ENCODE peak calls at places on chromosomes 1 and 21, in seven cellular contexts. One of them, this sample, is unnamed.

GRCh38 chr1:234647245-234647644 is 37.3 kb upstream of the IRF2BP2 start:
- DNase-seq in AG10803: no peak
- DNase-seq in left ventricle myocardium inferior: no peak
- DNase-seq in dorsolateral prefrontal cortex: no peak
- DNase-seq in psoas muscle: no peak
- DNase-seq in heart left ventricle: no peak
- DNase-seq in CD8-positive, alpha-beta T cell: no peak
- DNase-seq in this sample: no peak

GRCh38 chr21:31132574-31133242 is 94.4 kb upstream of the KRTAP19-8 start:
- DNase-seq in psoas muscle: no peak
- DNase-seq in left ventricle myocardium inferior: no peak
- DNase-seq in dorsolateral prefrontal cortex: no peak
- DNase-seq in AG10803: peak
- DNase-seq in heart left ventricle: no peak
- DNase-seq in CD8-positive, alpha-beta T cell: peak
- DNase-seq in this sample: no peak

GRCh38 chr1:221644663-221645258 is 97.1 kb downstream of the DUSP10 start:
- DNase-seq in psoas muscle: no peak
- DNase-seq in CD8-positive, alpha-beta T cell: no peak
- DNase-seq in dorsolateral prefrontal cortex: no peak
- DNase-seq in left ventricle myocardium inferior: no peak
- DNase-seq in AG10803: no peak
- DNase-seq in heart left ventricle: no peak
- DNase-seq in this sample: no peak

GRCh38 chr1:207993477-207994445 is 82.8 kb upstream of the CD34 start:
- DNase-seq in heart left ventricle: no peak
- DNase-seq in AG10803: no peak
- DNase-seq in CD8-positive, alpha-beta T cell: no peak
- DNase-seq in dorsolateral prefrontal cortex: no peak
- DNase-seq in psoas muscle: no peak
- DNase-seq in left ventricle myocardium inferior: no peak
- DNase-seq in this sample: no peak

GRCh38 chr1:248618878-248619277 is 16.0 kb downstream of the OR2T11 start:
- DNase-seq in dorsolateral prefrontal cortex: peak
- DNase-seq in heart left ventricle: peak
- DNase-seq in psoas muscle: peak
- DNase-seq in left ventricle myocardium inferior: peak
- DNase-seq in AG10803: peak
- DNase-seq in CD8-positive, alpha-beta T cell: no peak
- DNase-seq in this sample: no peak

GRCh38 chr1:117093870-117094621 is 27.5 kb downstream of the TRIM45 start:
- DNase-seq in CD8-positive, alpha-beta T cell: no peak
- DNase-seq in AG10803: peak
- DNase-seq in dorsolateral prefrontal cortex: no peak
- DNase-seq in psoas muscle: no peak
- DNase-seq in left ventricle myocardium inferior: no peak
- DNase-seq in heart left ventricle: no peak
- DNase-seq in this sample: peak

GRCh38 chr21:31537872-31538576 is 121.5 kb upstream of the SOD1 start:
- DNase-seq in left ventricle myocardium inferior: no peak
- DNase-seq in psoas muscle: no peak
- DNase-seq in AG10803: no peak
- DNase-seq in heart left ventricle: no peak
- DNase-seq in CD8-positive, alpha-beta T cell: no peak
- DNase-seq in dorsolateral prefrontal cortex: no peak
- DNase-seq in this sample: no peak

GRCh38 chr1:230158422-230159291 is 91.6 kb downstream of the GALNT2 start:
- DNase-seq in CD8-positive, alpha-beta T cell: no peak
- DNase-seq in dorsolateral prefrontal cortex: no peak
- DNase-seq in heart left ventricle: no peak
- DNase-seq in psoas muscle: no peak
- DNase-seq in left ventricle myocardium inferior: no peak
- DNase-seq in AG10803: no peak
- DNase-seq in this sample: no peak

GRCh38 chr1:154419620-154420020 is 14.5 kb downstream of the IL6R start:
- DNase-seq in AG10803: peak
- DNase-seq in left ventricle myocardium inferior: peak
- DNase-seq in psoas muscle: peak
- DNase-seq in CD8-positive, alpha-beta T cell: no peak
- DNase-seq in dorsolateral prefrontal cortex: peak
- DNase-seq in heart left ventricle: peak
- DNase-seq in this sample: no peak

GRCh38 chr1:35062518-35063196 is 16.5 kb upstream of the ZMYM1 start:
- DNase-seq in heart left ventricle: no peak
- DNase-seq in psoas muscle: no peak
- DNase-seq in dorsolateral prefrontal cortex: no peak
- DNase-seq in AG10803: no peak
- DNase-seq in CD8-positive, alpha-beta T cell: no peak
- DNase-seq in left ventricle myocardium inferior: no peak
- DNase-seq in this sample: no peak

GRCh38 chr1:63864224-63864623 is 90.4 kb downstream of the ROR1 start:
- DNase-seq in CD8-positive, alpha-beta T cell: no peak
- DNase-seq in left ventricle myocardium inferior: no peak
- DNase-seq in dorsolateral prefrontal cortex: no peak
- DNase-seq in psoas muscle: no peak
- DNase-seq in heart left ventricle: no peak
- DNase-seq in AG10803: no peak
- DNase-seq in this sample: no peak

GRCh38 chr1:47914952-47915676 is 82.1 kb downstream of the TRABD2B start:
- DNase-seq in left ventricle myocardium inferior: no peak
- DNase-seq in AG10803: no peak
- DNase-seq in CD8-positive, alpha-beta T cell: no peak
- DNase-seq in heart left ventricle: no peak
- DNase-seq in psoas muscle: no peak
- DNase-seq in dorsolateral prefrontal cortex: no peak
- DNase-seq in this sample: no peak

GRCh38 chr1:108000620-108001105 is 35.7 kb upstream of the VAV3 start:
- DNase-seq in psoas muscle: peak
- DNase-seq in CD8-positive, alpha-beta T cell: no peak
- DNase-seq in AG10803: peak
- DNase-seq in dorsolateral prefrontal cortex: no peak
- DNase-seq in heart left ventricle: peak
- DNase-seq in left ventricle myocardium inferior: peak
- DNase-seq in this sample: peak

GRCh38 chr1:66182551-66183178 is 351.3 kb upstream of the SGIP1 start:
- DNase-seq in dorsolateral prefrontal cortex: no peak
- DNase-seq in left ventricle myocardium inferior: no peak
- DNase-seq in psoas muscle: no peak
- DNase-seq in heart left ventricle: no peak
- DNase-seq in AG10803: peak
- DNase-seq in CD8-positive, alpha-beta T cell: no peak
- DNase-seq in this sample: peak

GRCh38 chr1:240304466-240304865 is 212.8 kb downstream of the FMN2 start:
- DNase-seq in dorsolateral prefrontal cortex: no peak
- DNase-seq in heart left ventricle: no peak
- DNase-seq in CD8-positive, alpha-beta T cell: no peak
- DNase-seq in left ventricle myocardium inferior: no peak
- DNase-seq in AG10803: no peak
- DNase-seq in psoas muscle: no peak
- DNase-seq in this sample: no peak

GRCh38 chr1:228058981-228059535 is 23.4 kb upstream of the ARF1 start:
- DNase-seq in psoas muscle: no peak
- DNase-seq in left ventricle myocardium inferior: no peak
- DNase-seq in CD8-positive, alpha-beta T cell: peak
- DNase-seq in heart left ventricle: peak
- DNase-seq in dorsolateral prefrontal cortex: peak
- DNase-seq in AG10803: no peak
- DNase-seq in this sample: no peak

GRCh38 chr1:4685466-4685865 is 31.1 kb downstream of the AJAP1 start:
- DNase-seq in heart left ventricle: peak
- DNase-seq in CD8-positive, alpha-beta T cell: no peak
- DNase-seq in psoas muscle: no peak
- DNase-seq in AG10803: no peak
- DNase-seq in dorsolateral prefrontal cortex: no peak
- DNase-seq in left ventricle myocardium inferior: no peak
- DNase-seq in this sample: no peak

GRCh38 chr1:21652101-21652936 is 16.8 kb downstream of the RAP1GAP start:
- DNase-seq in AG10803: no peak
- DNase-seq in dorsolateral prefrontal cortex: no peak
- DNase-seq in psoas muscle: no peak
- DNase-seq in left ventricle myocardium inferior: no peak
- DNase-seq in heart left ventricle: peak
- DNase-seq in CD8-positive, alpha-beta T cell: no peak
- DNase-seq in this sample: no peak

GRCh38 chr1:161304927-161305871 is 4.6 kb downstream of the MPZ start:
- DNase-seq in AG10803: no peak
- DNase-seq in heart left ventricle: no peak
- DNase-seq in dorsolateral prefrontal cortex: no peak
- DNase-seq in left ventricle myocardium inferior: no peak
- DNase-seq in CD8-positive, alpha-beta T cell: no peak
- DNase-seq in psoas muscle: no peak
- DNase-seq in this sample: no peak

GRCh38 chr1:67304023-67304422 is 3.6 kb upstream of the IL12RB2 start:
- DNase-seq in CD8-positive, alpha-beta T cell: no peak
- DNase-seq in dorsolateral prefrontal cortex: no peak
- DNase-seq in heart left ventricle: no peak
- DNase-seq in left ventricle myocardium inferior: no peak
- DNase-seq in psoas muscle: no peak
- DNase-seq in AG10803: no peak
- DNase-seq in this sample: no peak

GRCh38 chr1:61441723-61442262 is 283.1 kb downstream of the TM2D1 start:
- DNase-seq in CD8-positive, alpha-beta T cell: no peak
- DNase-seq in heart left ventricle: peak
- DNase-seq in AG10803: no peak
- DNase-seq in left ventricle myocardium inferior: peak
- DNase-seq in psoas muscle: peak
- DNase-seq in dorsolateral prefrontal cortex: no peak
- DNase-seq in this sample: no peak

GRCh38 chr21:29311802-29312201 is 13.1 kb downstream of the BACH1 start:
- DNase-seq in heart left ventricle: no peak
- DNase-seq in AG10803: no peak
- DNase-seq in CD8-positive, alpha-beta T cell: no peak
- DNase-seq in psoas muscle: no peak
- DNase-seq in dorsolateral prefrontal cortex: no peak
- DNase-seq in left ventricle myocardium inferior: no peak
- DNase-seq in this sample: no peak

GRCh38 chr21:31299291-31300147 is 44.5 kb downstream of the TIAM1 start:
- DNase-seq in CD8-positive, alpha-beta T cell: no peak
- DNase-seq in AG10803: no peak
- DNase-seq in psoas muscle: no peak
- DNase-seq in dorsolateral prefrontal cortex: no peak
- DNase-seq in left ventricle myocardium inferior: no peak
- DNase-seq in heart left ventricle: no peak
- DNase-seq in this sample: no peak

DNA sequence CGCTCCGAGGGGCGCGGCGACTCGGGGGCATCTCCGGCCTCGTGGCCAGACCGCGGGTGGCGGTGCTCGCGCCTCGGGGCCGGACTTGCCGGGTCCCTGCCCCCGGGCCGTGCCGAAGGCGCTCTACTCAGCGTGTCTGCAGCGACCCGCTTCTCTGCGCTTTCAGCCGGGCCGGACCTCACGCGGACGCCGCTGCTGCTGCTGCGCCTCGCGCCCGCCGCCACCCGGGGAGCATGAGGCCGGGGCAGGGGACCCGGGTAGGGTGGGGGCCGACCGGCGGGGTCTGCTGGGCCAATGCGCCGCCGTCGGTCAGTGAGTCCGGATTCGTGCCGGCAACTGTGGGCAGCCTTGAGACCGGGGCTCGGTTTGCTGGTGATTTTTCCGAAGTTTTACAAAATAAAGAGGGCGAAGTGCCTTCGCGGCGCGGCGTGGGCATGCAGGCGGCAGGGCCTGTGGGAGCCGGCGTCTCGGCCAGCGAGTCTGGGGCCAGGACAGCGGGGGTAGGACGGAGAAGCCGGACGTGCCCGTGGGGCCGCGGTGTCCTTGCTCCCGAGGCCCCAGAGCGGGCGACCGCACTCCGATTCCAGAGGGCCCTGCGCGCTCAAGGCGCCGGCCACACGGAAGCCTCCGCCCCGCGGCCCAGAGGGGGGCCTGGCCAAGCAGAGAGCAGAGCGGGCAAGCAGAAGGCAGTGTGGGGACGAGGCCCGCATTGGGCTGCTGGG is 749 bp downstream of the FAM163A start:
- DNase-seq in dorsolateral prefrontal cortex: no peak
- DNase-seq in psoas muscle: no peak
- DNase-seq in heart left ventricle: no peak
- DNase-seq in left ventricle myocardium inferior: no peak
- DNase-seq in CD8-positive, alpha-beta T cell: no peak
- DNase-seq in AG10803: no peak
- DNase-seq in this sample: no peak
- H3K4me3 ChIP-seq in dorsolateral prefrontal cortex: no peak
- H3K4me3 ChIP-seq in psoas muscle: peak
- H3K4me3 ChIP-seq in heart left ventricle: peak
- H3K4me3 ChIP-seq in left ventricle myocardium inferior: peak
- H3K4me3 ChIP-seq in CD8-positive, alpha-beta T cell: no peak
- H3K4me3 ChIP-seq in AG10803: no peak
- H3K4me3 ChIP-seq in this sample: no peak

GRCh38 chr1:206580438-206581113 is 31.7 kb downstream of the EIF2D start:
- DNase-seq in CD8-positive, alpha-beta T cell: no peak
- DNase-seq in left ventricle myocardium inferior: no peak
- DNase-seq in AG10803: no peak
- DNase-seq in heart left ventricle: no peak
- DNase-seq in psoas muscle: no peak
- DNase-seq in dorsolateral prefrontal cortex: no peak
- DNase-seq in this sample: no peak
- H3K4me3 ChIP-seq in CD8-positive, alpha-beta T cell: peak
- H3K4me3 ChIP-seq in left ventricle myocardium inferior: no peak
- H3K4me3 ChIP-seq in AG10803: no peak
- H3K4me3 ChIP-seq in heart left ventricle: no peak
- H3K4me3 ChIP-seq in psoas muscle: no peak
- H3K4me3 ChIP-seq in dorsolateral prefrontal cortex: no peak
- H3K4me3 ChIP-seq in this sample: no peak

DNA sequence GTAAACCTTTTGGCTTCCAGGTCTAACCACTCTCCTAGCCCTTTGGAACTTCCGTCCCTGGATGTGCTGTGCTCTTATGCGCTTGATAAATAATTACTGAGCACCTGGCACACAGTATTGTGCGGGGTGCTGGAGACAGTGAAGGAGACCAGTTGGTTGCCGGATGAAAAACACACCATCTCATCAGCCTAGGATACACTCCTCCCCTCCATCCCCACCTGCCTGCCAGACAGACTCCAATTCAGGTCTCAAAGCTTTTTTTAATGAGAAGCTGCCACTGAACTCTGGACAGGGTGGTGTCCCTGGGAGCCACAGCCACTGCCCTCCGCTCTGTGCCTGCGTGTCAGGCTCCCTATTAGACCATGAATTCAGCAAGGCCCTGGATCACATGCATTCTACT is 9.2 kb downstream of the GNB1 start:
- DNase-seq in AG10803: no peak
- DNase-seq in psoas muscle: no peak
- DNase-seq in heart left ventricle: no peak
- DNase-seq in CD8-positive, alpha-beta T cell: no peak
- DNase-seq in dorsolateral prefrontal cortex: no peak
- DNase-seq in left ventricle myocardium inferior: no peak
- DNase-seq in this sample: no peak
- H3K4me3 ChIP-seq in AG10803: no peak
- H3K4me3 ChIP-seq in psoas muscle: no peak
- H3K4me3 ChIP-seq in heart left ventricle: no peak
- H3K4me3 ChIP-seq in CD8-positive, alpha-beta T cell: no peak
- H3K4me3 ChIP-seq in dorsolateral prefrontal cortex: no peak
- H3K4me3 ChIP-seq in left ventricle myocardium inferior: no peak
- H3K4me3 ChIP-seq in this sample: no peak

DNA sequence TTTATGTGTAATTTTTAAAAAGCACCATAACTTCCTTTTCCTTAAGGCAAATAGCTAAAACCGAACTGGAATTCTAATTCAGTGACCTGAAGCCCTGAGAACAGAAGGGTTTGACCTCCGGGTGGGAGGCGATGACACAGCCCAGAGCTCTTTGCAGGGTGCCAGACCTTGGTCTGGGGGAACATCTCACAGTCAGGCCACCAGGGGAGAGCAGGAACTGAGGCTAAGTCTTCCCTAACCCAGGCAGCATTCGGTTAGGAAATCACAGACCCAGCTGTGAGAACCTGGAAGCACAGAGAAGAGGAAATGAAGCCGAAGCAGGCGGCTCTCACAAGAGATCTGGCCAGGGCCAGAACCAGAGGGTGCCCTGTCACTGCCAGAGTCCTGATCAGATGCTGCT is 444.8 kb downstream of the TTLL7 start:
- DNase-seq in CD8-positive, alpha-beta T cell: no peak
- DNase-seq in dorsolateral prefrontal cortex: no peak
- DNase-seq in left ventricle myocardium inferior: peak
- DNase-seq in AG10803: no peak
- DNase-seq in psoas muscle: no peak
- DNase-seq in heart left ventricle: no peak
- DNase-seq in this sample: no peak
- H3K4me3 ChIP-seq in CD8-positive, alpha-beta T cell: no peak
- H3K4me3 ChIP-seq in dorsolateral prefrontal cortex: no peak
- H3K4me3 ChIP-seq in left ventricle myocardium inferior: no peak
- H3K4me3 ChIP-seq in AG10803: no peak
- H3K4me3 ChIP-seq in psoas muscle: no peak
- H3K4me3 ChIP-seq in heart left ventricle: no peak
- H3K4me3 ChIP-seq in this sample: no peak

This sample was measured in HFF-Myc.